ENCODE peak calls at places on chromosomes 6 and 20, in seven cellular contexts. One of them, this sample, is unnamed.
A peak's percentile ranks its signal among the peaks of the same experiment; 100 is the strongest.

GRCh38 chr6:3389390-3390167 is 67.3 kb downstream of the SLC22A23 start:
- DNase-seq in body of pancreas: no peak
- DNase-seq in WERI-Rb-1: no peak
- DNase-seq in cardiac muscle cell: no peak
- DNase-seq in right cardiac atrium: peak; percentile 71
- DNase-seq in transverse colon: no peak
- DNase-seq in endothelial cell of umbilical vein: no peak
- DNase-seq in this sample: no peak

GRCh38 chr6:43753570-43754183 is 16.3 kb upstream of the VEGFA start:
- DNase-seq in body of pancreas: no peak
- DNase-seq in WERI-Rb-1: no peak
- DNase-seq in cardiac muscle cell: no peak
- DNase-seq in right cardiac atrium: no peak
- DNase-seq in transverse colon: no peak
- DNase-seq in endothelial cell of umbilical vein: peak; percentile 57
- DNase-seq in this sample: no peak

GRCh38 chr6:130829333-130829910 is 2.2 kb downstream of the SMLR1 start:
- DNase-seq in body of pancreas: no peak
- DNase-seq in WERI-Rb-1: no peak
- DNase-seq in cardiac muscle cell: no peak
- DNase-seq in right cardiac atrium: no peak
- DNase-seq in transverse colon: no peak
- DNase-seq in endothelial cell of umbilical vein: no peak
- DNase-seq in this sample: no peak

GRCh38 chr20:61488030-61488429 is 236.0 kb downstream of the CDH4 start:
- DNase-seq in body of pancreas: no peak
- DNase-seq in WERI-Rb-1: no peak
- DNase-seq in cardiac muscle cell: no peak
- DNase-seq in right cardiac atrium: no peak
- DNase-seq in transverse colon: no peak
- DNase-seq in endothelial cell of umbilical vein: no peak
- DNase-seq in this sample: no peak

GRCh38 chr6:48135352-48136084 is 24.5 kb upstream of the PTCHD4 start:
- DNase-seq in body of pancreas: no peak
- DNase-seq in WERI-Rb-1: peak; percentile 18
- DNase-seq in cardiac muscle cell: no peak
- DNase-seq in right cardiac atrium: no peak
- DNase-seq in transverse colon: no peak
- DNase-seq in endothelial cell of umbilical vein: no peak
- DNase-seq in this sample: peak; percentile 13

GRCh38 chr6:11172501-11173337 is 59.7 kb downstream of the NEDD9 start:
- DNase-seq in body of pancreas: peak; percentile 63
- DNase-seq in WERI-Rb-1: peak; percentile 86
- DNase-seq in cardiac muscle cell: peak; percentile 70
- DNase-seq in right cardiac atrium: peak; percentile 79
- DNase-seq in transverse colon: peak; percentile 75
- DNase-seq in endothelial cell of umbilical vein: peak; percentile 71
- DNase-seq in this sample: peak; percentile 63

GRCh38 chr6:166006593-166007301 is 160.9 kb downstream of the TBXT start:
- DNase-seq in body of pancreas: no peak
- DNase-seq in WERI-Rb-1: no peak
- DNase-seq in cardiac muscle cell: peak; percentile 31
- DNase-seq in right cardiac atrium: no peak
- DNase-seq in transverse colon: no peak
- DNase-seq in endothelial cell of umbilical vein: no peak
- DNase-seq in this sample: no peak

GRCh38 chr6:16712250-16712930 is 48.9 kb downstream of the ATXN1 start:
- DNase-seq in body of pancreas: no peak
- DNase-seq in WERI-Rb-1: no peak
- DNase-seq in cardiac muscle cell: no peak
- DNase-seq in right cardiac atrium: no peak
- DNase-seq in transverse colon: no peak
- DNase-seq in endothelial cell of umbilical vein: peak; percentile 62
- DNase-seq in this sample: no peak

GRCh38 chr20:61957961-61958715 is 107.5 kb downstream of the TAF4 start:
- DNase-seq in body of pancreas: no peak
- DNase-seq in WERI-Rb-1: no peak
- DNase-seq in cardiac muscle cell: no peak
- DNase-seq in right cardiac atrium: no peak
- DNase-seq in transverse colon: no peak
- DNase-seq in endothelial cell of umbilical vein: no peak
- DNase-seq in this sample: no peak

GRCh38 chr20:17304785-17305184 is 77.9 kb downstream of the PCSK2 start:
- DNase-seq in body of pancreas: no peak
- DNase-seq in WERI-Rb-1: no peak
- DNase-seq in cardiac muscle cell: no peak
- DNase-seq in right cardiac atrium: no peak
- DNase-seq in transverse colon: no peak
- DNase-seq in endothelial cell of umbilical vein: no peak
- DNase-seq in this sample: no peak

GRCh38 chr6:68343901-68344300 is 291.2 kb upstream of the ADGRB3 start:
- DNase-seq in body of pancreas: peak; percentile 28
- DNase-seq in WERI-Rb-1: peak; percentile 73
- DNase-seq in cardiac muscle cell: peak; percentile 62
- DNase-seq in right cardiac atrium: no peak
- DNase-seq in transverse colon: no peak
- DNase-seq in endothelial cell of umbilical vein: no peak
- DNase-seq in this sample: peak; percentile 59

GRCh38 chr20:58026361-58026760 is 202.1 kb downstream of the ANKRD60 start:
- DNase-seq in body of pancreas: no peak
- DNase-seq in WERI-Rb-1: no peak
- DNase-seq in cardiac muscle cell: no peak
- DNase-seq in right cardiac atrium: no peak
- DNase-seq in transverse colon: no peak
- DNase-seq in endothelial cell of umbilical vein: no peak
- DNase-seq in this sample: no peak

GRCh38 chr6:130190701-130191375 is 31.9 kb downstream of the SAMD3 start:
- DNase-seq in body of pancreas: no peak
- DNase-seq in WERI-Rb-1: no peak
- DNase-seq in cardiac muscle cell: no peak
- DNase-seq in right cardiac atrium: no peak
- DNase-seq in transverse colon: no peak
- DNase-seq in endothelial cell of umbilical vein: no peak
- DNase-seq in this sample: no peak

GRCh38 chr20:47272893-47273590 is 83.5 kb downstream of the ZMYND8 start:
- DNase-seq in body of pancreas: peak; percentile 68
- DNase-seq in WERI-Rb-1: peak; percentile 45
- DNase-seq in cardiac muscle cell: peak; percentile 69
- DNase-seq in right cardiac atrium: no peak
- DNase-seq in transverse colon: peak; percentile 31
- DNase-seq in endothelial cell of umbilical vein: peak; percentile 80
- DNase-seq in this sample: peak; percentile 82

GRCh38 chr20:38973546-38974120 is 11.5 kb downstream of the DHX35 start:
- DNase-seq in body of pancreas: peak; percentile 27
- DNase-seq in WERI-Rb-1: no peak
- DNase-seq in cardiac muscle cell: no peak
- DNase-seq in right cardiac atrium: peak; percentile 54
- DNase-seq in transverse colon: no peak
- DNase-seq in endothelial cell of umbilical vein: no peak
- DNase-seq in this sample: no peak

DNA sequence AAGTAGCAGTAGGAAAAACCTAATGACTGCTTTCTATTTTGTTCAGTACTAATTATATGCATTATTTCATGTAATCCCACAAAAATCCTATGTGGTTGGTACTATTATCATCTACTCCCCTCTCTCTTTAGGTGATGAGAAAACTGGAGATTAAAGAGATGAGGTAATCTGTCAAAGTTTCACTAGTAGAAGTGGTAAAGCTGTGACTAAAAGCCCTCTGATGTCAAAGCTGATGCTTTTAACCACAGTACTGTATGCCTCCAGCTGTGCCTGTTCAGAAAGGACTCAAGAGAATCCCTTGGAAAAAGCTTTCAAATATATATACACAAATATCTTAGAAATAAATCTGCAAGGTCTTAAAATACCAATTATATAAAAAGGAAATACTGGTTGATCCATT is 38.0 kb downstream of the PHIP start:
- DNase-seq in body of pancreas: no peak
- DNase-seq in WERI-Rb-1: no peak
- DNase-seq in cardiac muscle cell: no peak
- DNase-seq in right cardiac atrium: no peak
- DNase-seq in transverse colon: no peak
- DNase-seq in endothelial cell of umbilical vein: no peak
- DNase-seq in this sample: no peak
- H3K4me3 ChIP-seq in body of pancreas: no peak overlapping the region
- H3K4me3 ChIP-seq in WERI-Rb-1: no peak overlapping the region
- H3K4me3 ChIP-seq in cardiac muscle cell: no peak overlapping the region
- H3K4me3 ChIP-seq in right cardiac atrium: no peak overlapping the region
- H3K4me3 ChIP-seq in transverse colon: no peak overlapping the region
- H3K4me3 ChIP-seq in endothelial cell of umbilical vein: no peak overlapping the region
- H3K4me3 ChIP-seq in this sample: no peak overlapping the region

DNA sequence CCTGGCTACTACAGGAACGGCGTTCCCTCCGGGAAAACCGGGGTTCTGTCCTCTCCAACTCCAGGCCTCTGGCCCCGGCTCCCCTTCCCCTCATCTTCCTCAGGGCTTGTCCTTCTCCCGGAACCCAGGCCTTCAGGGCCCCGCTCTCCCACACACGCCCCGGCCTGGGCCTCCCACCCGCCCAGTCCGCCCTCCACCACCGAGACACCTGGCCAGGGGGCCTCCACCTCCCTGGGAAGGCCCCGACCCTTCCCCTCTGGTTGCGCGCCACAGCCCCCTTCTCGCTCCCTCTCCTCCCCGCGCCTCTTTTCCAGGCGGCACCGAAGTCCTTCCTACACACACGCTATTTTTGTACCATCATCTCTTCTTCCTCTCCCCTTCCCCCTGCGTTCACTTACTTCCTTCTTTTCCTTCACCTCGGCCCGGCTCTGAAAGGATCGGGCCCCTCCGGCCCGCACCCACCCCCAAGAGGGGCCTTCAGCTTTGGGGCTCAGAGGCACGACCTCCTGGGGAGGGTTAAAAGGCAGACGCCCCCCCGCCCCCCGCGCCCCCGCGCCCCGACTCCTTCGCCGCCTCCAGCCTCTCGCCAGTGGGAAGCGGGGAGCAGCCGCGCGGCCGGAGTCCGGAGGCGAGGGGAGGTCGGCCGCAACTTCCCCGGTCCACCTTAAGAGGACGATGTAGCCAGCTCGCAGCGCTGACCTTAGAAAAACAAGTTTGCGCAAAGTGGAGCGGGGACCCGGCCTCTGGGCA is 1.3 kb upstream of the SIRPA start:
- DNase-seq in body of pancreas: peak; percentile 74
- DNase-seq in WERI-Rb-1: no peak
- DNase-seq in cardiac muscle cell: peak; percentile 31
- DNase-seq in right cardiac atrium: peak; percentile 73
- DNase-seq in transverse colon: no peak
- DNase-seq in endothelial cell of umbilical vein: no peak
- DNase-seq in this sample: no peak
- H3K27ac ChIP-seq in body of pancreas: peak overlapping the region; percentile 70
- H3K27ac ChIP-seq in WERI-Rb-1: peak overlapping the region; percentile 80
- H3K27ac ChIP-seq in cardiac muscle cell: peak overlapping the region; percentile 93
- H3K27ac ChIP-seq in right cardiac atrium: peak overlapping the region; percentile 74
- H3K27ac ChIP-seq in transverse colon: peak overlapping the region; percentile 90
- H3K27ac ChIP-seq in endothelial cell of umbilical vein: peak overlapping the region; percentile 68
- H3K27ac ChIP-seq in this sample: peak overlapping the region; percentile 95

DNA sequence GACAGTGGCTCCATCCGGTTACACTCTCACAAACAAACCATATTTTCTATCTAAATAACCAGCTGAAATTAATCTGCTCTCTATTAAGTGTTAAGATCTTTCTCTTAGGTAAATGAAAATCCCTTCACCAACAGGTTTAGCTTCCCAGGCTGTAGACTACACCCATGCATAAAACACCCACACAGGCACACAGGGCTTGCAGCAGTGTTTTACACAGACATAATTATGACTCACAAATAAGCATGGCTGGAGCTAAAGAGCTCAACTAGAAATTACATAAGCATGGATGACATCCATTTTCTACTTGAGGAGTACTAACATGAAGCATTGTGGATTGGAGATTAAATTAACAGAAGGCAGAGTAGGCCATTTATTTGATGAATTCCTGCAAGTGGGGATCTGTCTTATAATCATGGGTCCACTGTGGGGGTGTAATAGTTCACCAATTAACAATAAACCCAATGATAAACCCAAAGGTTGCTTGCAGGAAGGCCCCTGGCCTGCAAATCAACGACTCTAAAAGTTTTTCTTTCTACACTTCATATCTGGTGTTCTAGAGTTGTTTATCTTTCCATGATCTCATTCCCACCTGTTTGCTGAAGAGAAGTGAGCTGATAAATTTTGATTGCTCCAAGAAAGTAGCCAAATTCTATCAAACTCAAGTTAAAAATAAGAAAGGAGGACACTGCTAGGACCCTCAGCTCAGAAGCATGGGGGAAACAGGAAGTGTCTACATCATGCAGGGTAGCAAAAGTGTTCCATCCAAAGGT is 33.8 kb upstream of the E2F3 start:
- DNase-seq in body of pancreas: no peak
- DNase-seq in WERI-Rb-1: no peak
- DNase-seq in cardiac muscle cell: no peak
- DNase-seq in right cardiac atrium: no peak
- DNase-seq in transverse colon: no peak
- DNase-seq in endothelial cell of umbilical vein: no peak
- DNase-seq in this sample: peak; percentile 27
- H3K4me3 ChIP-seq in body of pancreas: no peak overlapping the region
- H3K4me3 ChIP-seq in WERI-Rb-1: no peak overlapping the region
- H3K4me3 ChIP-seq in cardiac muscle cell: no peak overlapping the region
- H3K4me3 ChIP-seq in right cardiac atrium: no peak overlapping the region
- H3K4me3 ChIP-seq in transverse colon: no peak overlapping the region
- H3K4me3 ChIP-seq in endothelial cell of umbilical vein: no peak overlapping the region
- H3K4me3 ChIP-seq in this sample: no peak overlapping the region

DNA sequence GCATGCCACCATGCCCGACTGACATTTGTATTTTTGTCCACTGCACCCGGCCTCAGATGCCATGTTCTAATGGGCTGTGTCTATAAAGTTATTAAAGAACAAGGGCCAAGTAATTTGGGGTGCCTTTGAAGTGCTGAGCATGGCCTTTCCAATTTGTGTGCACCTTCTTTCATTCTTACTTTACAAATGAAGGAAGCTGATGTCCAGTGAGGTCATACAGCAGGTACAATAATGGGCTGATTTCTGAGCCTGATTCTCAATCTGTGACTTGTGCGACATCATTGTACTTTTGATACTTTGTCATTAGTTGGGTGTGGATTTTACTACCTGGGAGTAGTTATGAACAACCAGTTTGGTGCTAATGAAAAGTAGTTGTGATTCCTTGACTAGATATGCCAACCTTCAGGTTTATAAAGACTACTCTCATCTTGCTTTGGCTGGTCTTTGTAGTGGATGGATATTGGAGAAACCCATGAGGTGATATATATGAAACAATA is 94.3 kb downstream of the JARID2 start:
- DNase-seq in body of pancreas: no peak
- DNase-seq in WERI-Rb-1: no peak
- DNase-seq in cardiac muscle cell: no peak
- DNase-seq in right cardiac atrium: no peak
- DNase-seq in transverse colon: no peak
- DNase-seq in endothelial cell of umbilical vein: no peak
- DNase-seq in this sample: no peak
- H3K27ac ChIP-seq in body of pancreas: no peak overlapping the region
- H3K27ac ChIP-seq in WERI-Rb-1: no peak overlapping the region
- H3K27ac ChIP-seq in cardiac muscle cell: no peak overlapping the region
- H3K27ac ChIP-seq in right cardiac atrium: no peak overlapping the region
- H3K27ac ChIP-seq in transverse colon: no peak overlapping the region
- H3K27ac ChIP-seq in endothelial cell of umbilical vein: no peak overlapping the region
- H3K27ac ChIP-seq in this sample: no peak overlapping the region

This sample was measured in hepatocyte.